ENCODE peak calls at places on chromosome 11, in nine cellular contexts. X, K, W, O, N, M, B, Z and V are unnamed samples.

GRCh38 chr11:2526808-2527381 is 82.1 kb downstream of the KCNQ1 start:
- DNase-seq in X (no peak), K (no peak), W (no peak), O (peak), N (peak), M (no peak), B (no peak), Z (peak), V (no peak)

GRCh38 chr11:75570559-75571139 is 8.6 kb downstream of the SERPINH1 start:
- DNase-seq in X (no peak), K (no peak), W (no peak), O (no peak), N (no peak), M (no peak), B (no peak), Z (no peak), V (no peak)

GRCh38 chr11:113934797-113935196 is 30.2 kb downstream of the HTR3B start:
- DNase-seq in X (no peak), K (no peak), W (no peak), O (no peak), N (no peak), M (no peak), B (no peak), Z (no peak), V (no peak)

GRCh38 chr11:48056325-48057183 is 76.2 kb downstream of the PTPRJ start:
- DNase-seq in X (no peak), K (no peak), W (no peak), O (no peak), N (no peak), M (no peak), B (no peak), Z (no peak), V (no peak)

GRCh38 chr11:1073851-1074243 is 827 bp upstream of the MUC2 start:
- DNase-seq in X (no peak), K (no peak), W (no peak), O (peak), N (no peak), M (no peak), B (no peak), Z (no peak), V (no peak)

GRCh38 chr11:74749965-74750296 is 1.3 kb downstream of the RNF169 start:
- DNase-seq in X (no peak), K (no peak), W (no peak), O (peak), N (no peak), M (no peak), B (no peak), Z (no peak), V (no peak)

GRCh38 chr11:8867856-8868705 is 42.9 kb upstream of the AKIP1 start:
- DNase-seq in X (peak), K (no peak), W (peak), O (no peak), N (no peak), M (no peak), B (no peak), Z (peak), V (no peak)

GRCh38 chr11:62540804-62541671 is 5.6 kb downstream of the AHNAK start:
- DNase-seq in X (no peak), K (no peak), W (no peak), O (no peak), N (peak), M (no peak), B (peak), Z (peak), V (no peak)